ENCODE peak calls at places on chromosomes 11 and 22, in seven cellular contexts. K, Q, Y, F, U, T and N are unnamed samples.
A peak's percentile ranks its signal among the peaks of the same experiment; 100 is the strongest.

GRCh38 chr22:35930933-35931332 is 97.7 kb downstream of the RBFOX2 start:
- DNase-seq in K (peak; percentile 58), Q (peak; percentile 90), Y (peak; percentile 78), F (no peak), U (peak; percentile 70), T (no peak), N (peak; percentile 78)

GRCh38 chr11:60706931-60707330 is 7.5 kb downstream of the MS4A8 start:
- DNase-seq in K (no peak), Q (no peak), Y (no peak), F (no peak), U (no peak), T (no peak), N (no peak)

GRCh38 chr11:59426361-59427067 is at the start of gene OR5A2:
- DNase-seq in K (no peak), Q (no peak), Y (peak; percentile 92), F (no peak), U (no peak), T (no peak), N (no peak)

GRCh38 chr22:31821572-31821971 is 67.8 kb downstream of the DEPDC5 start:
- DNase-seq in K (no peak), Q (no peak), Y (no peak), F (no peak), U (no peak), T (no peak), N (no peak)

GRCh38 chr22:45754822-45755221 is 83.2 kb downstream of the ATXN10 start:
- DNase-seq in K (no peak), Q (no peak), Y (no peak), F (no peak), U (no peak), T (no peak), N (no peak)

GRCh38 chr11:63766501-63767270 is 1.9 kb downstream of the ZFTA start:
- DNase-seq in K (no peak), Q (no peak), Y (no peak), F (no peak), U (no peak), T (no peak), N (peak; percentile 17)

GRCh38 chr11:46327829-46328228 is 19.4 kb upstream of the DGKZ start:
- DNase-seq in K (no peak), Q (no peak), Y (no peak), F (no peak), U (no peak), T (no peak), N (peak; percentile 23)

GRCh38 chr11:8649361-8649760 is 33.1 kb downstream of the TRIM66 start:
- DNase-seq in K (no peak), Q (peak; percentile 46), Y (peak; percentile 18), F (no peak), U (no peak), T (no peak), N (peak; percentile 87)

GRCh38 chr11:23723861-23724260 is 773.0 kb upstream of the LUZP2 start:
- DNase-seq in K (no peak), Q (no peak), Y (no peak), F (no peak), U (no peak), T (no peak), N (peak; percentile 24)

GRCh38 chr11:131796089-131796488 is 425.7 kb downstream of the NTM start:
- DNase-seq in K (no peak), Q (no peak), Y (no peak), F (no peak), U (no peak), T (no peak), N (no peak)

GRCh38 chr11:94175545-94175944 is 46.9 kb downstream of the PANX1 start:
- DNase-seq in K (no peak), Q (peak; percentile 86), Y (no peak), F (no peak), U (no peak), T (no peak), N (peak; percentile 96)

GRCh38 chr11:105618343-105618955 is 8.6 kb downstream of the GRIA4 start:
- DNase-seq in K (no peak), Q (no peak), Y (no peak), F (no peak), U (no peak), T (no peak), N (no peak)

GRCh38 chr11:130157111-130157510 is 2.5 kb upstream of the ST14 start:
- DNase-seq in K (no peak), Q (no peak), Y (no peak), F (no peak), U (no peak), T (no peak), N (no peak)

GRCh38 chr11:109512249-109512648 is 90.3 kb downstream of the C11orf87 start:
- DNase-seq in K (no peak), Q (no peak), Y (no peak), F (no peak), U (no peak), T (no peak), N (peak; percentile 23)

GRCh38 chr11:43931717-43932039 is 10.8 kb upstream of the C11orf96 start:
- DNase-seq in K (no peak), Q (no peak), Y (no peak), F (no peak), U (no peak), T (no peak), N (peak; percentile 14)

GRCh38 chr11:94218372-94218771 is 86.0 kb upstream of the IZUMO1R start:
- DNase-seq in K (no peak), Q (no peak), Y (no peak), F (no peak), U (no peak), T (no peak), N (no peak)

GRCh38 chr11:123302751-123303195 is 107.7 kb upstream of the CLMP start:
- DNase-seq in K (no peak), Q (peak; percentile 18), Y (peak; percentile 59), F (no peak), U (no peak), T (no peak), N (peak; percentile 88)

GRCh38 chr11:1043563-1044096 is 7.1 kb upstream of the MUC6 start:
- DNase-seq in K (no peak), Q (no peak), Y (no peak), F (no peak), U (no peak), T (no peak), N (no peak)

GRCh38 chr11:64238076-64238475 is 2.8 kb upstream of the FKBP2 start:
- DNase-seq in K (no peak), Q (no peak), Y (no peak), F (no peak), U (no peak), T (no peak), N (no peak)

GRCh38 chr11:2724653-2725366 is 25.0 kb upstream of the KCNQ1OT1 start:
- DNase-seq in K (no peak), Q (peak; percentile 65), Y (no peak), F (no peak), U (peak; percentile 49), T (no peak), N (peak; percentile 27)

GRCh38 chr11:2725367-2726300 is 25.8 kb upstream of the KCNQ1OT1 start:
- DNase-seq in K (peak; percentile 77), Q (peak; percentile 89), Y (no peak), F (no peak), U (peak; percentile 49), T (no peak), N (peak; percentile 49)

GRCh38 chr11:2724114-2724513 is 24.3 kb upstream of the KCNQ1OT1 start:
- DNase-seq in K (no peak), Q (no peak), Y (no peak), F (no peak), U (no peak), T (no peak), N (no peak)

GRCh38 chr11:2721163-2721935 is 21.6 kb upstream of the KCNQ1OT1 start:
- DNase-seq in K (no peak), Q (no peak), Y (peak; percentile 58), F (no peak), U (no peak), T (no peak), N (no peak)

GRCh38 chr11:2722955-2723354 is 23.2 kb upstream of the KCNQ1OT1 start:
- DNase-seq in K (no peak), Q (no peak), Y (no peak), F (no peak), U (no peak), T (no peak), N (no peak)
- H3K27me3 ChIP-seq in K (no peaks in the 10 kb centered on the region), Q (peaks cover 12% of the 10 kb centered on the region), Y (no peaks in the 10 kb centered on the region), F (peaks cover 37% of the 10 kb centered on the region), U (no peaks in the 10 kb centered on the region), T (no peaks in the 10 kb centered on the region), N (peaks cover 17% of the 10 kb centered on the region)

DNA sequence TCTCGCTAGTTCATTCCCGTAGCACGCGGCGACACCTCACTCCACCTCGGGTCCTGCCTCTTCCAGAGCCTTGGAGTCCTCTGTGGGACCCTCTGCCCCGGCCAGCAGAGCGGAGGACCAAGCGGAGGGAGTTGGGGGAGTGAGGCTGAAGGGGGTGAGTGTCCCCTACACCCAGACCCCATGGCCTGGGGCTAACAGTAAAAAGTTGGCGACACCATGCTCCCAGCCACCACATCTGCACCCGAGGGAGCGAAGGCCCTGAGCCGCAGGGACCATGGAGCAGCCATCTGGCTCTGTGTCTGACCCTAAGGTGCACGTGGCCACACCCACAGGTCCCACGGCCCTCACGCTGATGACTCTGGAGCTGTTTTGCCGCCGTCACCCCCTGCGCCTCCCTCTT is 293.8 kb downstream of the BRD1 start:
- DNase-seq in K (no peak), Q (no peak), Y (no peak), F (no peak), U (no peak), T (no peak), N (no peak)
- H3K27me3 ChIP-seq in K (no peaks in the 10 kb centered on the region), Q (no peaks in the 10 kb centered on the region), Y (no peaks in the 10 kb centered on the region), F (no peaks in the 10 kb centered on the region), U (no peaks in the 10 kb centered on the region), T (no peaks in the 10 kb centered on the region), N (no peaks in the 10 kb centered on the region)

DNA sequence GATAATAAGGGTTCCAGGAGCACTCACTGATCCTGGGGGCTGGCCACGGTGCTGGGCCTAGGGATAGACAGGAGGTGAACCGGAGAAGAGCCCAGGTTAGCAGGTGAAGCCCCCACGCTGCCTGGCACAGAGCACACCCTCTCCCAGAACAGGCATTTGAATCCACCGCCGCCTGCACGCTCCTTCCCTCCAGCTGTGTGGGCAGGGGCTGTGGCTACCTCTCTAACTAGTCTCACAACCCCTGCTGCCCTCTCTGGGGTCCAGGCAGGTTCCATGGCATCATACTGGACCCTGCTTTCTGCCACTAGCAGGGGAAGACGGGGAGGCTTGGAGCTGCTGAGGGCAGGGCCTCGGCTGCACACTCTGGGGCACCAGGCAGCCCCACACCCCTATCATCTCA is 358.0 kb downstream of the CTTN start:
- DNase-seq in K (no peak), Q (no peak), Y (no peak), F (no peak), U (no peak), T (no peak), N (no peak)
- H3K27me3 ChIP-seq in K (no peaks in the 10 kb centered on the region), Q (no peaks in the 10 kb centered on the region), Y (no peaks in the 10 kb centered on the region), F (no peaks in the 10 kb centered on the region), U (no peaks in the 10 kb centered on the region), T (peaks cover 6% of the 10 kb centered on the region), N (peaks cover 5% of the 10 kb centered on the region)

GRCh38 chr11:2213384-2213842 is 41.8 kb upstream of the TH start:
- DNase-seq in K (no peak), Q (no peak), Y (peak; percentile 43), F (no peak), U (peak; percentile 43), T (no peak), N (no peak)

GRCh38 chr11:2215230-2215560 is 43.6 kb upstream of the TH start:
- DNase-seq in K (no peak), Q (no peak), Y (peak; percentile 21), F (no peak), U (no peak), T (no peak), N (no peak)

GRCh38 chr11:2212411-2213251 is 41.0 kb upstream of the TH start:
- DNase-seq in K (no peak), Q (no peak), Y (no peak), F (no peak), U (no peak), T (no peak), N (no peak)

GRCh38 chr11:2214527-2215229 is 43.1 kb upstream of the TH start:
- DNase-seq in K (no peak), Q (no peak), Y (no peak), F (no peak), U (no peak), T (no peak), N (no peak)

GRCh38 chr11:2213890-2214526 is 42.4 kb upstream of the TH start:
- DNase-seq in K (no peak), Q (no peak), Y (no peak), F (no peak), U (no peak), T (no peak), N (no peak)
- H3K27me3 ChIP-seq in K (no peaks in the 10 kb centered on the region), Q (no peaks in the 10 kb centered on the region), Y (no peaks in the 10 kb centered on the region), F (peaks cover 38% of the 10 kb centered on the region), U (no peaks in the 10 kb centered on the region), T (no peaks in the 10 kb centered on the region), N (peaks cover 14% of the 10 kb centered on the region)